ENCODE peak calls at places on chromosome 19, in eight cellular contexts. T, U, V, P, H, B, F and R are unnamed samples.

GRCh38 chr19:33905473-33905936 is 108.8 kb downstream of the KCTD15 start:
- DNase-seq in T (no peak), U (peak; percentile 73), V (peak; percentile 51), P (peak; percentile 2), H (no peak), B (peak; percentile 34), F (no peak), R (no peak)

GRCh38 chr19:24032651-24033050 is 54.3 kb upstream of the ZNF254 start:
- DNase-seq in T (no peak), U (no peak), V (no peak), P (no peak), H (no peak), B (no peak), F (no peak), R (peak; percentile 43)

GRCh38 chr19:55082023-55082851 is 6.6 kb downstream of the EPS8L1 start:
- DNase-seq in T (peak; percentile 86), U (no peak), V (peak; percentile 70), P (peak; percentile 66), H (no peak), B (no peak), F (peak; percentile 27), R (no peak)

GRCh38 chr19:58170860-58171259 is 12.0 kb upstream of the ZNF274 start:
- DNase-seq in T (no peak), U (no peak), V (no peak), P (peak; percentile 56), H (no peak), B (peak; percentile 66), F (no peak), R (no peak)

GRCh38 chr19:17951151-17952040 is 15.5 kb upstream of the KCNN1 start:
- DNase-seq in T (peak; percentile 73), U (no peak), V (no peak), P (no peak), H (no peak), B (no peak), F (no peak), R (no peak)

GRCh38 chr19:1189419-1189818 is 15.4 kb upstream of the SBNO2 start:
- DNase-seq in T (no peak), U (no peak), V (no peak), P (peak; percentile 32), H (no peak), B (peak; percentile 41), F (peak; percentile 32), R (no peak)

GRCh38 chr19:44111910-44112463 is 1.2 kb upstream of the ZNF225 start:
- DNase-seq in T (no peak), U (peak; percentile 51), V (peak; percentile 65), P (peak; percentile 93), H (no peak), B (peak; percentile 78), F (no peak), R (no peak)

GRCh38 chr19:46487802-46488445 is 7.7 kb downstream of the PNMA8B start:
- DNase-seq in T (peak; percentile 86), U (peak; percentile 94), V (peak; percentile 58), P (peak; percentile 87), H (peak; percentile 82), B (peak; percentile 32), F (peak; percentile 78), R (no peak)

GRCh38 chr19:55901369-55902079 is 30.6 kb downstream of the NLRP13 start:
- DNase-seq in T (no peak), U (no peak), V (no peak), P (no peak), H (no peak), B (no peak), F (no peak), R (no peak)

GRCh38 chr19:23343434-23344010 is 51.7 kb downstream of the ZNF91 start:
- DNase-seq in T (no peak), U (no peak), V (no peak), P (no peak), H (no peak), B (peak; percentile 14), F (no peak), R (no peak)

GRCh38 chr19:16850133-16850532 is 20.9 kb downstream of the SIN3B start:
- DNase-seq in T (no peak), U (no peak), V (no peak), P (peak; percentile 59), H (no peak), B (no peak), F (no peak), R (no peak)

GRCh38 chr19:7680606-7681335 is at the start of gene TRAPPC5:
- DNase-seq in T (peak; percentile 94), U (peak; percentile 95), V (peak; percentile 83), P (peak; percentile 93), H (peak; percentile 67), B (peak; percentile 50), F (peak; percentile 76), R (no peak)

GRCh38 chr19:24099829-24100228 is 12.8 kb downstream of the ZNF254 start:
- DNase-seq in T (no peak), U (no peak), V (no peak), P (no peak), H (no peak), B (no peak), F (no peak), R (no peak)

GRCh38 chr19:19068659-19069509 is 5.1 kb downstream of the SLC25A42 start:
- DNase-seq in T (peak; percentile 47), U (no peak), V (no peak), P (no peak), H (no peak), B (no peak), F (no peak), R (no peak)

GRCh38 chr19:19372656-19373416 is 32.6 kb upstream of the GATAD2A start:
- DNase-seq in T (peak; percentile 65), U (peak; percentile 23), V (peak; percentile 80), P (peak; percentile 65), H (peak; percentile 58), B (no peak), F (no peak), R (no peak)

GRCh38 chr19:45591638-45592005 is 7.0 kb upstream of the OPA3 start:
- DNase-seq in T (no peak), U (no peak), V (no peak), P (no peak), H (no peak), B (no peak), F (no peak), R (no peak)

GRCh38 chr19:17020823-17021222 is 5.8 kb downstream of the CPAMD8 start:
- DNase-seq in T (no peak), U (no peak), V (peak; percentile 13), P (no peak), H (no peak), B (peak; percentile 27), F (no peak), R (no peak)

GRCh38 chr19:12913011-12913561 is 6.0 kb downstream of the SYCE2 start:
- DNase-seq in T (no peak), U (no peak), V (peak; percentile 31), P (peak; percentile 73), H (peak; percentile 61), B (no peak), F (no peak), R (no peak)

GRCh38 chr19:35901854-35902661 is at the start of gene HCST:
- DNase-seq in T (peak; percentile 61), U (no peak), V (no peak), P (peak; percentile 63), H (no peak), B (peak; percentile 47), F (no peak), R (no peak)

GRCh38 chr19:7515471-7516226 is at the start of gene ZNF358:
- DNase-seq in T (peak; percentile 98), U (peak; percentile 78), V (peak; percentile 44), P (peak; percentile 90), H (peak; percentile 61), B (no peak), F (no peak), R (no peak)

GRCh38 chr19:45477713-45478453 is 10.1 kb downstream of the FOSB start:
- DNase-seq in T (no peak), U (no peak), V (no peak), P (no peak), H (no peak), B (peak; percentile 86), F (no peak), R (no peak)

GRCh38 chr19:19966862-19967261 is 66.1 kb downstream of the ZNF93 start:
- DNase-seq in T (no peak), U (no peak), V (no peak), P (no peak), H (no peak), B (no peak), F (no peak), R (no peak)

GRCh38 chr19:33279430-33280350 is 22.6 kb downstream of the CEBPA start:
- DNase-seq in T (no peak), U (no peak), V (no peak), P (no peak), H (no peak), B (no peak), F (no peak), R (no peak)

GRCh38 chr19:6417713-6418561 is 6.7 kb downstream of the KHSRP start:
- DNase-seq in T (no peak), U (peak; percentile 34), V (peak; percentile 7), P (peak; percentile 55), H (peak; percentile 63), B (no peak), F (no peak), R (no peak)
- TF ChIP-seq CTCF in T (peak; percentile 24), U (no peak), V (peak; percentile 54), P (peak; percentile 36), H (peak; percentile 42), B (peak; percentile 46), F (no peak), R (peak; percentile 72)

DNA sequence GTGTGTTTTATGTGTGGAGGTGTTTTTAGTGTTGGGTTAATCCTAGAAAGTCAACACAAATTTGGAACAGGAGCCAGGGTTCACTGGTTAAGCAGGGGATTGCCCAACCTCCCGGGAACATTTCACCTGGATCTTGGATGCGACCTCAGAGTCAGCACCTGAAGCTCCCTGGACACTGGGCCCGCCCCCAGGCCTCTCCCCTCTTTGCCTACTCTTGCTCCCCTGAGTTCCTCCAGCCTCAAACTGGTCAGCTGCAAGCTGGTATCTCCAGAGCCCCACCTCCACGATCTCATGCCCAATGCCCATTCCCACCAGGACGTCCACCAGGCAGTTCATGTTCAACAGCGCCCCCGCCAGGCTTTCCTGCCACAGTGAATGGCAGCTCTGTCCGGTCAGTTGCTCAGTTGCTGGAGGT is 9.7 kb downstream of the HSD17B14 start:
- DNase-seq in T (no peak), U (peak; percentile 46), V (no peak), P (no peak), H (no peak), B (no peak), F (no peak), R (no peak)
- TF ChIP-seq CTCF in T (no peak), U (peak; percentile 45), V (no peak), P (no peak), H (no peak), B (peak; percentile 24), F (no peak), R (peak; percentile 46)

GRCh38 chr19:47693489-47693888 is 19.7 kb upstream of the EHD2 start:
- DNase-seq in T (no peak), U (no peak), V (no peak), P (no peak), H (no peak), B (no peak), F (no peak), R (no peak)
- TF ChIP-seq CTCF in T (no peak), U (no peak), V (no peak), P (no peak), H (no peak), B (peak; percentile 14), F (no peak), R (peak; percentile 39)

DNA sequence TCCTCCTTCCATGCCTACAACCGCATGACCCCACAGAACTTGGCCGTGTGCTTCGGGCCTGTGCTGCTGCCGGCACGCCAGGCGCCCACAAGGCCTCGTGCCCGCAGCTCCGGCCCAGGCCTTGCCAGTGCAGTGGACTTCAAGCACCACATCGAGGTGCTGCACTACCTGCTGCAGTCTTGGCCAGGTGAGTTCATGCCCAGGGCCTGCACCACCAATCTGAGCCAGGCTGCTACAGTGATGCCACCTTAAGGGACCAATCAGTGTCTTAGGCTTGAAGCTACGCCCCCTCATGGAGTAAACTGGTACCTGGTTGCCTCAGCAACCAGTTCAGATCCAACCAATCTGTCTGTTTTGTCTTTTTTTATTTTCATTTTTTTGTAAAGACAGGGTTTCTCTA is 5.2 kb downstream of the SYDE1 start:
- DNase-seq in T (no peak), U (no peak), V (no peak), P (peak; percentile 25), H (no peak), B (peak; percentile 38), F (no peak), R (peak; percentile 75)
- TF ChIP-seq CTCF in T (no peak), U (no peak), V (no peak), P (peak; percentile 3), H (no peak), B (peak; percentile 21), F (no peak), R (peak; percentile 41)